ENCODE peak calls at places on chromosomes 13 and 19, in six cellular contexts. S is NCI-H2081, A is osteocyte, X is Calu3, C is endothelial cell, L is substantia nigra. K is an unnamed sample.
A peak's percentile ranks its signal among the peaks of the same experiment; 100 is the strongest.

GRCh38 chr19:970695-971094 is 13.4 kb upstream of the WDR18 start:
- DNase-seq in X (no peak), A (no peak), L (no peak), C (no peak), S (no peak), K (no peak)

GRCh38 chr13:32225494-32225931 is 89.7 kb downstream of the ZAR1L start:
- DNase-seq in A (no peak), S (no peak), X (no peak), L (no peak), C (no peak), K (no peak)

GRCh38 chr13:73952683-73953082 is 181.5 kb downstream of the KLF12 start:
- DNase-seq in C (no peak), X (no peak), S (no peak), L (no peak), A (no peak), K (no peak)

GRCh38 chr13:44853641-44854040 is 135.6 kb downstream of the NUFIP1 start:
- DNase-seq in S (no peak), C (no peak), X (peak; percentile 57), L (no peak), A (no peak), K (no peak)

GRCh38 chr13:63209330-63210017 is 1793.8 kb upstream of the PCDH20 start:
- DNase-seq in A (no peak), C (no peak), L (no peak), X (no peak), S (no peak), K (no peak)

GRCh38 chr13:90105881-90106496 is 1241.5 kb upstream of the MIR17HG start:
- DNase-seq in C (no peak), A (no peak), X (no peak), L (no peak), S (no peak), K (no peak)

GRCh38 chr19:4671182-4671851 is 1.2 kb upstream of the MYDGF start:
- DNase-seq in L (no peak), X (no peak), A (no peak), C (no peak), S (no peak), K (no peak)

GRCh38 chr13:50453238-50453637 is 390.3 kb downstream of the DLEU7 start:
- DNase-seq in X (no peak), A (no peak), C (no peak), L (no peak), S (no peak), K (no peak)

GRCh38 chr19:50387868-50388245 is 3.7 kb downstream of the POLD1 start:
- DNase-seq in L (no peak), C (no peak), S (no peak), X (no peak), A (no peak), K (no peak)

GRCh38 chr19:58474291-58474996 is 1.7 kb upstream of the ZNF446 start:
- DNase-seq in C (no peak), X (no peak), A (no peak), S (no peak), L (no peak), K (no peak)

GRCh38 chr19:50926144-50926543 is 14.9 kb upstream of the KLK4 start:
- DNase-seq in A (no peak), C (no peak), L (no peak), S (no peak), X (no peak), K (no peak)

GRCh38 chr13:75101997-75102720 is 379.8 kb downstream of the TBC1D4 start:
- DNase-seq in C (no peak), L (no peak), X (no peak), A (no peak), S (no peak), K (no peak)

GRCh38 chr13:73481877-73482445 is 423.2 kb downstream of the KLF5 start:
- DNase-seq in L (no peak), X (no peak), S (peak; percentile 38), C (no peak), A (no peak), K (no peak)

GRCh38 chr13:72645521-72645920 is 81.9 kb downstream of the MZT1 start:
- DNase-seq in C (no peak), S (no peak), A (no peak), X (no peak), L (no peak), K (no peak)

GRCh38 chr13:37068962-37069361 is 9.5 kb upstream of the SUPT20H start:
- DNase-seq in C (no peak), S (no peak), A (no peak), L (no peak), X (no peak), K (no peak)

GRCh38 chr19:51102991-51103390 is 5.2 kb downstream of the CTU1 start:
- DNase-seq in C (no peak), L (no peak), A (no peak), X (no peak), S (no peak), K (no peak)

GRCh38 chr19:18942692-18943091 is 1.7 kb upstream of the HOMER3 start:
- DNase-seq in C (no peak), A (no peak), L (no peak), X (no peak), S (no peak), K (no peak)

GRCh38 chr19:47680858-47681332 is 32.3 kb upstream of the EHD2 start:
- DNase-seq in X (no peak), L (no peak), C (no peak), A (no peak), S (no peak), K (no peak)

GRCh38 chr19:58010507-58010906 is 7.9 kb upstream of the ZNF606 start:
- DNase-seq in L (no peak), X (no peak), C (no peak), S (no peak), A (no peak), K (no peak)

GRCh38 chr13:39362652-39363390 is 240.2 kb downstream of the LHFPL6 start:
- DNase-seq in C (no peak), A (no peak), L (no peak), X (no peak), S (no peak), K (no peak)

GRCh38 chr19:979318-979741 is 4.8 kb upstream of the WDR18 start:
- DNase-seq in A (no peak), C (no peak), S (no peak), X (no peak), L (no peak), K (no peak)

GRCh38 chr13:59391696-59392095 is 772.0 kb downstream of the DIAPH3 start:
- DNase-seq in C (peak; percentile 65), L (peak; percentile 18), X (peak; percentile 39), S (peak; percentile 43), A (no peak), K (peak; percentile 26)

GRCh38 chr13:97344250-97345175 is 89.5 kb upstream of the RAP2A start:
- DNase-seq in S (peak; percentile 65), A (no peak), L (peak; percentile 50), C (peak; percentile 41), X (peak; percentile 16), K (no peak)

GRCh38 chr13:101343128-101343787 is 73.0 kb downstream of the NALCN start:
- DNase-seq in S (no peak), A (no peak), L (no peak), X (no peak), C (no peak), K (no peak)

GRCh38 chr13:32135655-32136054 is 104.1 kb downstream of the FRY start:
- DNase-seq in C (no peak), A (no peak), X (no peak), S (peak; percentile 3), L (no peak), K (no peak)

GRCh38 chr19:45117167-45117594 is 24.2 kb downstream of the PPP1R37 start:
- DNase-seq in L (no peak), X (no peak), S (peak; percentile 24), C (no peak), A (no peak), K (no peak)

GRCh38 chr13:99351772-99352171 is 44.6 kb upstream of the GPR183 start:
- DNase-seq in X (no peak), S (no peak), C (no peak), A (no peak), L (no peak), K (no peak)

GRCh38 chr19:51010066-51010795 is 8.8 kb upstream of the KLK8 start:
- DNase-seq in L (no peak), X (no peak), S (no peak), A (no peak), C (no peak), K (no peak)

GRCh38 chr13:43915451-43915850 is 35.7 kb downstream of the LACC1 start:
- DNase-seq in S (no peak), C (no peak), X (no peak), L (no peak), A (no peak), K (no peak)

K was measured in stimulated activated CD8-positive, alpha-beta memory T cell treated with anti-CD3 and anti-CD28 coated beads, Interleukin-2, amount 100 ng/mL, for 1 hour.